ENCODE peak calls at places on chromosomes 7 and 10, in five cellular contexts. X, J, Q, C and O are unnamed samples.

GRCh38 chr10:79382491-79382941 is 35.2 kb downstream of the PPIF start:
- DNase-seq in X (no peak), J (no peak), Q (peak; percentile 77), C (peak; percentile 10), O (peak; percentile 24)

GRCh38 chr10:46226232-46226631 is 60.6 kb upstream of the ANTXRL start:
- DNase-seq in X (no peak), J (no peak), Q (no peak), C (no peak), O (peak; percentile 15)

GRCh38 chr7:32941996-32942782 is 15.1 kb upstream of the FKBP9 start:
- DNase-seq in X (no peak), J (peak; percentile 86), Q (peak; percentile 84), C (peak; percentile 69), O (peak; percentile 49)

GRCh38 chr7:37079420-37079819 is 355.1 kb upstream of the AOAH start:
- DNase-seq in X (no peak), J (no peak), Q (no peak), C (no peak), O (no peak)

GRCh38 chr7:113013761-113014449 is 72.7 kb downstream of the GPR85 start:
- DNase-seq in X (no peak), J (no peak), Q (peak; percentile 51), C (no peak), O (no peak)

GRCh38 chr10:124003070-124003419 is 90.4 kb downstream of the CHST15 start:
- DNase-seq in X (no peak), J (no peak), Q (peak; percentile 54), C (no peak), O (peak; percentile 9)

GRCh38 chr7:127322832-127323231 is 69.7 kb downstream of the ZNF800 start:
- DNase-seq in X (no peak), J (no peak), Q (no peak), C (no peak), O (no peak)

GRCh38 chr7:11437987-11438386 is 394.0 kb downstream of the THSD7A start:
- DNase-seq in X (no peak), J (no peak), Q (no peak), C (no peak), O (no peak)

GRCh38 chr7:116339564-116339963 is 129.2 kb downstream of the TES start:
- DNase-seq in X (no peak), J (peak; percentile 31), Q (no peak), C (no peak), O (no peak)

GRCh38 chr7:155996718-155997059 is 184.4 kb upstream of the SHH start:
- DNase-seq in X (no peak), J (no peak), Q (no peak), C (no peak), O (no peak)

GRCh38 chr7:86914468-86915054 is 144.9 kb downstream of the ELAPOR2 start:
- DNase-seq in X (no peak), J (peak; percentile 37), Q (no peak), C (no peak), O (no peak)

GRCh38 chr10:102121739-102122372 is 1.7 kb upstream of the LDB1 start:
- DNase-seq in X (no peak), J (no peak), Q (peak; percentile 85), C (peak; percentile 45), O (no peak)

GRCh38 chr7:150862356-150862755 is 10.0 kb downstream of the AOC1 start:
- DNase-seq in X (no peak), J (no peak), Q (no peak), C (no peak), O (no peak)

GRCh38 chr10:100182281-100182680 is 3.5 kb downstream of the ERLIN1 start:
- DNase-seq in X (no peak), J (no peak), Q (no peak), C (no peak), O (no peak)

GRCh38 chr10:30422981-30423654 is 10.9 kb upstream of the MAP3K8 start:
- DNase-seq in X (peak; percentile 25), J (no peak), Q (peak; percentile 78), C (peak; percentile 52), O (peak; percentile 40)

GRCh38 chr7:130367088-130367755 is 13.1 kb upstream of the CPA1 start:
- DNase-seq in X (no peak), J (peak; percentile 67), Q (no peak), C (no peak), O (no peak)

GRCh38 chr7:37349979-37350590 is 98.6 kb downstream of the ELMO1 start:
- DNase-seq in X (no peak), J (no peak), Q (no peak), C (no peak), O (no peak)

GRCh38 chr7:34523233-34523918 is 134.6 kb upstream of the NPSR1 start:
- DNase-seq in X (no peak), J (no peak), Q (no peak), C (no peak), O (no peak)

GRCh38 chr10:80357000-80357803 is 621 bp downstream of the DYDC2 start:
- DNase-seq in X (peak; percentile 31), J (peak; percentile 16), Q (no peak), C (peak; percentile 8), O (no peak)

GRCh38 chr7:92639213-92639896 is 49.2 kb upstream of the FAM133B start:
- DNase-seq in X (no peak), J (no peak), Q (no peak), C (no peak), O (no peak)

GRCh38 chr10:133132711-133133291 is 27.2 kb upstream of the KNDC1 start:
- DNase-seq in X (no peak), J (no peak), Q (no peak), C (no peak), O (no peak)

GRCh38 chr7:30144659-30145321 is 10.0 kb downstream of the MTURN start:
- DNase-seq in X (no peak), J (peak; percentile 53), Q (no peak), C (no peak), O (no peak)

GRCh38 chr10:25556457-25556856 is 377.6 kb upstream of the MYO3A start:
- DNase-seq in X (no peak), J (no peak), Q (no peak), C (no peak), O (no peak)

GRCh38 chr10:125247576-125247975 is 87.2 kb upstream of the CTBP2 start:
- DNase-seq in X (no peak), J (no peak), Q (no peak), C (no peak), O (no peak)

GRCh38 chr7:104956753-104957450 is 57.1 kb upstream of the KMT2E start:
- DNase-seq in X (no peak), J (no peak), Q (no peak), C (no peak), O (no peak)

GRCh38 chr7:104958278-104958903 is 55.6 kb upstream of the KMT2E start:
- DNase-seq in X (no peak), J (no peak), Q (no peak), C (no peak), O (peak; percentile 40)

GRCh38 chr7:104950754-104951153 is 63.3 kb upstream of the KMT2E start:
- DNase-seq in X (no peak), J (no peak), Q (no peak), C (no peak), O (no peak)

GRCh38 chr7:104951546-104951945 is 62.5 kb upstream of the KMT2E start:
- DNase-seq in X (no peak), J (no peak), Q (no peak), C (no peak), O (no peak)

DNA sequence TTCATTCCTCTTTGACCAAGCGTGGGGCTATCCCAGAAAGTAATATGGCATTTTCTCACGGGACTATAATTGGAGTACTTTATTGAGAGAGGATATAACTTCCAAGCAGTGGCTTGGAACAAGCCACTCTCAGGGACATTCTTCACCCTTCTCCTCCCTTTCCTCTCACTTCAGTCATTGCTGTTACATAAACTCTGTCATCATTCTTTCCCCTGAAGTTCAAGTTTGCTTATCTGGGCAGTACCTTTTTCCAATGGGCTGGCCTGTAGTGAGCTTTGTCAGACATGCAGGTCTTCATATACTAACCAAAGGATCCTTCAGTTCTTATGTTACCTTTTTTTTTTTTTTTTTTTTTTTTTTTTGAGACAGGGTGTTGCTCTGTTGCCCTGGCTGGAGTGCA is 58.7 kb upstream of the KMT2E start:
- DNase-seq in X (no peak), J (no peak), Q (no peak), C (no peak), O (no peak)
- H3K4me1 ChIP-seq in X (no peaks in the 10 kb centered on the region), J (no peaks in the 10 kb centered on the region), Q (peaks cover 28% of the 10 kb centered on the region), C (peaks cover 52% of the 10 kb centered on the region), O (peaks cover 63% of the 10 kb centered on the region)

GRCh38 chr10:95837368-95837776 is 70.4 kb upstream of the CC2D2B start:
- DNase-seq in X (no peak), J (no peak), Q (no peak), C (no peak), O (no peak)

GRCh38 chr10:95835911-95836310 is 71.9 kb upstream of the CC2D2B start:
- DNase-seq in X (no peak), J (no peak), Q (no peak), C (no peak), O (no peak)

GRCh38 chr10:95836610-95837367 is 71.0 kb upstream of the CC2D2B start:
- DNase-seq in X (no peak), J (no peak), Q (no peak), C (no peak), O (no peak)

GRCh38 chr10:95840121-95840520 is 67.7 kb upstream of the CC2D2B start:
- DNase-seq in X (no peak), J (no peak), Q (no peak), C (no peak), O (no peak)

DNA sequence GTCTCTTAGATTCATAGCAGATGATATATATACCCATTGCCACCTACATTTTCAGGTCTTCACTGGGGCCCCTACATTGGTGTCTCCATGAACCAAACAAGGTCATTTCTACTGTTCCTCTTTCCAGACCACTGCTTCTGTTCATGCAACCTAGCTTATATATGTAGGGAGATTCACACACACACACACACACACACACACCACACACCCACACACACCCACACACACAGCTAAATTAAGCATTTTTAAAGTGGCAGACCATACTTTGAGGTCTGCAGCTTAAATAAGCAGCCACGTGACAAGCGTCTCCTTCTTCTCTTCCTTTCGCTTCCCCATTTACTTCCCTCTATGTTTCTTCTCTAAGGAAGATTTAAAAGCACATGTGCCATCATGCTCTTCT is 70.0 kb upstream of the CC2D2B start:
- DNase-seq in X (no peak), J (no peak), Q (no peak), C (no peak), O (no peak)
- TF ChIP-seq EP300 in X (no peak), J (no peak), Q (no peak), C (no peak), O (no peak)

DNA sequence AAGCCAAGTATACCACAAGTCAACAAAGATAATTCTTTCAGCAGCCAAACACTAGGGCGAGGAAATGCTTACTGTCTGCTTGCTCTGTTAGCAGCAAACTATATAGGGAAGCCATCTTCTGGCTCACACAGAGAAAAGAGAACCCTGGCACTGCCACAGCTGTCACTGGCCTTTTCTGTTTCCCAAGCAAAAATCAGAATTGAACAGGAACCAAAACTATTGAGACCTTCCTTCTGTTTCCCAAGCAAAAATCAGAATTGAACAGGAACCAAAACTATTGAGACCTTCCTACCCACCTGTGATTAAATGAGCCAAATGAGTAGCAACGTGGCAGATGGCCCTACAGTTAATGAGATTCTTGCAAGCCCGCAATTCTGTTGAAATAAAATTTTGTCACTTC is 54.4 kb downstream of the LRRTM3 start:
- DNase-seq in X (no peak), J (no peak), Q (no peak), C (no peak), O (no peak)
- TF ChIP-seq POLR2AphosphoS5 in X (no peak), J (no peak), Q (no peak), C (no peak), O (no peak)

DNA sequence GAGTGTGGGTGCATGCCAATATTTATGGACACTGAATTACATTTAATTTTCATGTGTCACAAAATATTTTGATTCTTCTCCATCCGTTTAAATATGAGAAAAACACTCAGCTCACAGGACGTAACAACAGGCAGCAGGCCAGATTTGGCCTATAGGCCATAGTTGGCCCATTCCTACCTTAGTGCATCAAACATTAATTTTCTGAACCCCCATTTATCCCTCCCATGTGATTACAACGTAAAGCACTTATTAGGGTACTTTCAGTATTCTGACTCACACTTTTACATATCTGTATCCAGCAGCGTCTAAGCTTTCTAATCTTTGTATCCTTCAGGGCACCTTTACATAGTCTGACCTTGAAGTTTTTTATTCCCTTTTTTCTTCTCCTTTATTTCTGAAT is 4.0 kb downstream of the IDI1 start:
- DNase-seq in X (no peak), J (no peak), Q (no peak), C (no peak), O (no peak)
- H3K4me1 ChIP-seq in X (no peaks in the 10 kb centered on the region), J (peaks cover 21% of the 10 kb centered on the region), Q (peaks cover 13% of the 10 kb centered on the region), C (peaks cover 22% of the 10 kb centered on the region), O (peaks cover 14% of the 10 kb centered on the region)